ENCODE peak calls at places on chromosomes 6 and 20, in five cellular contexts. F is lung, D is brain microvascular endothelial cell, C is stomach, S is gastrocnemius medialis. K is an unnamed sample.

GRCh38 chr6:94636780-94637385 is 940.5 kb upstream of the MANEA start:
- DNase-seq in F (no peak), D (no peak), C (no peak), S (no peak), K (no peak)

GRCh38 chr6:13066050-13066449 is 262.3 kb downstream of the TBC1D7 start:
- DNase-seq in F (no peak), D (no peak), C (no peak), S (no peak), K (no peak)

GRCh38 chr6:140494321-140495085 is 1120.1 kb upstream of the CITED2 start:
- DNase-seq in F (no peak), D (no peak), C (no peak), S (no peak), K (no peak)

GRCh38 chr6:134046054-134046453 is 6.4 kb downstream of the SLC2A12 start:
- DNase-seq in F (no peak), D (no peak), C (no peak), S (no peak), K (no peak)

GRCh38 chr20:64106981-64107735 is at the start of gene NPBWR2:
- DNase-seq in F (no peak), D (no peak), C (no peak), S (peak; percentile 7), K (no peak)

GRCh38 chr20:9218412-9219001 is 149.6 kb downstream of the PLCB4 start:
- DNase-seq in F (no peak), D (peak; percentile 35), C (no peak), S (no peak), K (no peak)

GRCh38 chr6:169803291-169803811 is 51.9 kb downstream of the ERMARD start:
- DNase-seq in F (peak; percentile 25), D (no peak), C (no peak), S (no peak), K (no peak)

GRCh38 chr6:140790109-140790508 is 1342.6 kb upstream of the GJE1 start:
- DNase-seq in F (no peak), D (no peak), C (no peak), S (no peak), K (no peak)

GRCh38 chr6:35058041-35058675 is 83.0 kb downstream of the TCP11 start:
- DNase-seq in F (no peak), D (no peak), C (no peak), S (no peak), K (no peak)

GRCh38 chr20:52731086-52731485 is 241.1 kb upstream of the TSHZ2 start:
- DNase-seq in F (no peak), D (no peak), C (peak; percentile 25), S (no peak), K (no peak)

GRCh38 chr20:5065489-5066383 is 54.0 kb downstream of the PCNA start:
- DNase-seq in F (peak; percentile 54), D (peak; percentile 91), C (peak; percentile 70), S (peak; percentile 70), K (peak; percentile 61)

GRCh38 chr6:104958720-104959452 is 2.0 kb downstream of the LIN28B start:
- DNase-seq in F (no peak), D (no peak), C (no peak), S (no peak), K (no peak)

GRCh38 chr20:2304180-2304579 is 8.4 kb downstream of the TGM3 start:
- DNase-seq in F (no peak), D (no peak), C (no peak), S (no peak), K (no peak)

GRCh38 chr6:108684809-108685329 is 124.2 kb downstream of the FOXO3 start:
- DNase-seq in F (no peak), D (peak; percentile 6), C (no peak), S (peak; percentile 68), K (no peak)

GRCh38 chr6:119110601-119111548 is 32.4 kb upstream of the FAM184A start:
- DNase-seq in F (peak; percentile 40), D (peak; percentile 48), C (no peak), S (no peak), K (no peak)

GRCh38 chr6:161242113-161242512 is 31.7 kb downstream of the AGPAT4 start:
- DNase-seq in F (no peak), D (no peak), C (no peak), S (no peak), K (no peak)

GRCh38 chr20:63687419-63688233 is 8.8 kb upstream of the TNFRSF6B start:
- DNase-seq in F (no peak), D (no peak), C (no peak), S (no peak), K (no peak)

GRCh38 chr20:34579191-34579661 is 20.7 kb downstream of the MAP1LC3A start:
- DNase-seq in F (no peak), D (peak; percentile 77), C (peak; percentile 70), S (peak; percentile 78), K (peak; percentile 21)

GRCh38 chr20:57433658-57434389 is 42.6 kb downstream of the RBM38 start:
- DNase-seq in F (no peak), D (no peak), C (no peak), S (peak; percentile 47), K (no peak)

GRCh38 chr6:75884822-75885221 is 135.8 kb downstream of the MYO6 start:
- DNase-seq in F (no peak), D (no peak), C (no peak), S (no peak), K (no peak)

GRCh38 chr6:35148167-35148741 is 7.1 kb upstream of the TCP11 start:
- DNase-seq in F (no peak), D (peak; percentile 56), C (no peak), S (no peak), K (no peak)

GRCh38 chr20:43844778-43845614 is 69.7 kb upstream of the TOX2 start:
- DNase-seq in F (no peak), D (peak; percentile 87), C (no peak), S (no peak), K (no peak)

GRCh38 chr6:16134430-16134829 is 5.5 kb downstream of the MYLIP start:
- DNase-seq in F (no peak), D (no peak), C (no peak), S (no peak), K (no peak)

GRCh38 chr20:35077341-35077740 is 15.3 kb downstream of the TRPC4AP start:
- DNase-seq in F (no peak), D (no peak), C (no peak), S (no peak), K (no peak)

DNA sequence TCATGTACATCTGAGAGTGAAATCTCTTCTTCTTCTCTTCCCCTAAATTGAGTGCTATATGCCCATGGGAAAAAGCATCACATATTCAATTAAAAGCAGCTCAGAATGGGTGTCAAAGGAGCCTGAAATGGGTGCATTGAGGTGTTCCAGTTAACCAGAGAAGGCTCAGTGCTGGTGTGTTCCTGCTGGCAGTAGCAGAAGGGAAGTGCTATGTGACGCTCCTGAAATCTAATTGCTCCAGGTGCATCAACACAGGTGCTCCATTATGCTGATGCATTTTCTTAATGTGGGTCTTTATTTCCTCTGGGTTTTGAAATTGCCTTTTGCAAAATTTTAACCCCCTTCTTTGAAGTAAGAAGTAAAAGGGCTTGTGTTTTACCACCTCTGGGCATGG is 17.9 kb downstream of the SLC22A2 start:
- DNase-seq in F (no peak), D (no peak), C (no peak), S (no peak), K (no peak)
- H3K27me3 ChIP-seq in F (no peaks in the 10 kb centered on the region), D (no peaks in the 10 kb centered on the region), C (no peaks in the 10 kb centered on the region), S (no peaks in the 10 kb centered on the region), K (no peaks in the 10 kb centered on the region)

DNA sequence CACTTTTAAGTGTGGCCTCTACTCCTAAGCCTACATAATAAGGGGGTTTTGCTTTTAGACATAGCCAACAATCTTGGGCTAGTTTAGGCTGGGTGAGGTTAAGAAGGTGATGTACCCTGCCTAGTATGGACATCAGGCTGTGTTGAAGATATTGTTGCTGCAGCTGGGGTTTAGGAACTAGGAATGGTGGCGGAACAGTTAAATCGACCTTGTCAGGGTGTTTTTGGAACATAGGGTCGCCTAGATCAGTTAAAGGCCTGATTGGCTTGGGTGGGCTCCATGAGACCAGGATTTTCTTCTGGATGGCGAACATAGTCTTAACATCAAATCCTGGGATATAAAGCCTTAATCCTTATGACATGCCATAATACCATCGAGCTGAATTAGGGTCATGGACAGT is 156.1 kb downstream of the TRIM27 start:
- DNase-seq in F (no peak), D (no peak), C (no peak), S (no peak), K (no peak)
- H3K27me3 ChIP-seq in F (peaks cover 9% of the 10 kb centered on the region), D (peaks cover 74% of the 10 kb centered on the region), C (peaks cover 89% of the 10 kb centered on the region), S (peaks cover 97% of the 10 kb centered on the region), K (no peaks in the 10 kb centered on the region)

GRCh38 chr20:37565134-37565811 is 37.6 kb upstream of the BLCAP start:
- DNase-seq in F (no peak), D (no peak), C (no peak), S (no peak), K (no peak)

GRCh38 chr20:37564388-37565133 is 36.9 kb upstream of the BLCAP start:
- DNase-seq in F (no peak), D (peak; percentile 3), C (peak; percentile 60), S (no peak), K (no peak)

GRCh38 chr20:37560629-37561028 is 33.0 kb upstream of the BLCAP start:
- DNase-seq in F (no peak), D (no peak), C (no peak), S (no peak), K (no peak)

GRCh38 chr20:37564016-37564387 is 36.3 kb upstream of the BLCAP start:
- DNase-seq in F (no peak), D (no peak), C (no peak), S (no peak), K (no peak)

DNA sequence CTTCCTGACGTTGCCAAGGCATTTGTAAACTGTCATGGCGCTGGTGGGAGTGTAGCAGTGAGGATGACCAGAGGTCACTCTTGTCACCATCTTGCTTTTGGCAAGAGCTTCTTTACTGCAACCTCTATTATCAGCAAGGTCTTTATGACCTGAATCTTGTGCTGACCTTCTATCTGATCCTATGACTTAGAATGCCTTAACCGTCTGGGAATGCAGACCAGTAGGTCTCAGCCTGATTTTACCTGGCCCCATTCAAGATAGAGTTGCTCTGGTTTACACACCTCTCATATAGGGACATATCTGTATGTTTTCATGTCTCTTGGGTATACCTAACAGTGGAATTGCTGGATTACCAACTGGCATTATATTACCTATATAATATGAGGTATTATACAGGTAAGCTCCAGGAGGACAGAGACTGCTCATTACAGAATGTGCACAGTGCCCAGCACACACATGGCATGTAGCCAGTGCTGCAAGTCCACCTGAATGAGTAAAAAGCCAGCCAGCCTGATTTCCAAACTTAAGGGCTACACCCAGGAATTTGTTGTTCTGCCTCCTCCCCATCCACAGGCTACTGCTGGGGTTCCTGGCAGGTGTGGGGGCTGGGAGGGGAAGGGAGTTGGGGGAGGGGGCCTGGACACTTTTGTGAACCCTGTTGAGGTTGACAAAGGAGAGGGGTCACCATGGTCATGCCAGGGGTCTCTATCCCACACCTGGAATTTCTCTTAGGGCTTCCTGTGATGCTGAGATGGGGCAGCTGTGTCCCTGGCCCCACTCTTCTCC is 35.2 kb upstream of the BLCAP start:
- DNase-seq in F (no peak), D (no peak), C (no peak), S (no peak), K (no peak)
- H3K27me3 ChIP-seq in F (peaks cover 5% of the 10 kb centered on the region), D (peaks cover 20% of the 10 kb centered on the region), C (peaks cover 57% of the 10 kb centered on the region), S (peaks cover 13% of the 10 kb centered on the region), K (no peaks in the 10 kb centered on the region)

DNA sequence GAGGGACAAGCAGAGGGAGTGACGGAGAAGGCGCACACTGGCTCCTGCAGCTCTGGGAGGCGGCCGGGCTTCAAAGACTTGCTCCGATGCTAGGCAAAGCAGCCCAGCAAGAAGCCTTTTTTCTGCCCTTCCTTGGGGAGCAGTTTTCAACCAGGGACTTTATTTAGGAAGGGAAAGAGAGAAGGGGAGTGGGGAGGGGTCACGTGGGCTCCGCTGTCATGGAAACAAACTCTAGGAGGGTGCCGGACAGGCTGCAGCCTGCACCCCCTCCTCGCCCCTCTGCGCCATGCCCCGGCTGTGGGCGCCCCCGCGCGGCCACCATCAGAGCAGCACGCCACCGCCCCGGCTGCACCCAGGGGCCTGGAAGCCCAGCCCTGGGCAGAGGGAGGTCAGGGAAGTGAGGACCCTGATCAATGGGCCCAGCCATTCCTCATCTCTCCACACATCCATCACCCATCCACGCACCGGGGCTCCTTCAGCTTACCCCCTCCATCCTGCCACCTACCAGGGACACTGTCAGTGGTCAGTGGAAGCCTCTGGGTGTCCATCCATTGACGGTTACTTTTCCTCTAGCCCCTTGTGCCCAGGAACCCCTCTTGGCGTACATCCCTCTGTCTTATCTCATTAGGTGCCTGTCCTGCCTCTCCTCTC is 66.6 kb upstream of the CCDC167 start:
- DNase-seq in F (peak; percentile 34), D (peak; percentile 18), C (peak; percentile 63), S (no peak), K (no peak)
- H3K27me3 ChIP-seq in F (no peaks in the 10 kb centered on the region), D (peaks cover 18% of the 10 kb centered on the region), C (peaks cover 24% of the 10 kb centered on the region), S (peaks cover 8% of the 10 kb centered on the region), K (no peaks in the 10 kb centered on the region)